ENCODE peak calls at places on chromosomes 2 and 18, in six cellular contexts. Q is neural progenitor cell, X is epithelial cell of esophagus, L is BJ, W is HFFc6, E is left ventricle myocardium inferior. R is an unnamed sample.

GRCh38 chr2:17059452-17059851 is 393.8 kb upstream of the CYRIA start:
- DNase-seq in Q (no peak), X (no peak), L (no peak), W (no peak), E (no peak), R (no peak)

GRCh38 chr2:68368657-68369339 is 3.7 kb downstream of the PLEK start:
- DNase-seq in Q (peak), X (peak), L (peak), W (peak), E (no peak), R (peak)

GRCh38 chr2:50773533-50773932 is 258.4 kb downstream of the NRXN1 start:
- DNase-seq in Q (no peak), X (no peak), L (no peak), W (no peak), E (no peak), R (no peak)

GRCh38 chr2:101986386-101986785 is 5.4 kb upstream of the IL1R2 start:
- DNase-seq in Q (no peak), X (peak), L (no peak), W (no peak), E (no peak), R (peak)

GRCh38 chr2:121650554-121650930 is 1.3 kb upstream of the CLASP1 start:
- DNase-seq in Q (peak), X (no peak), L (no peak), W (no peak), E (no peak), R (no peak)

GRCh38 chr18:12639990-12640880 is 17.7 kb downstream of the SPIRE1 start:
- DNase-seq in Q (no peak), X (peak), L (no peak), W (peak), E (no peak), R (peak)

GRCh38 chr2:183950673-183951072 is 647.7 kb upstream of the ZNF804A start:
- DNase-seq in Q (no peak), X (no peak), L (no peak), W (no peak), E (no peak), R (peak)

GRCh38 chr2:129923265-129924141 is 56.0 kb upstream of the RAB6C start:
- DNase-seq in Q (peak), X (peak), L (no peak), W (peak), E (no peak), R (peak)

GRCh38 chr18:79637921-79638855 is 41.4 kb upstream of the CTDP1 start:
- DNase-seq in Q (no peak), X (no peak), L (no peak), W (no peak), E (no peak), R (no peak)

GRCh38 chr2:231361701-231362588 is 33.6 kb upstream of the B3GNT7 start:
- DNase-seq in Q (no peak), X (no peak), L (no peak), W (no peak), E (no peak), R (no peak)

GRCh38 chr2:65186093-65186868 is 41.4 kb upstream of the ACTR2 start:
- DNase-seq in Q (no peak), X (no peak), L (no peak), W (no peak), E (no peak), R (no peak)

GRCh38 chr2:118834901-118835738 is 12.3 kb downstream of the EN1 start:
- DNase-seq in Q (peak), X (no peak), L (no peak), W (no peak), E (no peak), R (no peak)

GRCh38 chr2:104804148-104804890 is 49.6 kb upstream of the POU3F3 start:
- DNase-seq in Q (peak), X (no peak), L (no peak), W (no peak), E (no peak), R (no peak)

GRCh38 chr2:207855591-207855990 is 85.9 kb upstream of the FZD5 start:
- DNase-seq in Q (no peak), X (no peak), L (no peak), W (no peak), E (no peak), R (no peak)

GRCh38 chr2:219912530-219912929 is 285.1 kb downstream of the SLC4A3 start:
- DNase-seq in Q (peak), X (peak), L (peak), W (peak), E (no peak), R (no peak)

GRCh38 chr18:46386788-46387187 is 270.2 kb downstream of the LOXHD1 start:
- DNase-seq in Q (no peak), X (no peak), L (no peak), W (no peak), E (peak), R (peak)

GRCh38 chr2:164745012-164745797 is 96.4 kb downstream of the COBLL1 start:
- DNase-seq in Q (no peak), X (peak), L (no peak), W (peak), E (no peak), R (peak)

GRCh38 chr2:159677654-159678053 is 34.7 kb upstream of the MARCHF7 start:
- DNase-seq in Q (no peak), X (peak), L (no peak), W (peak), E (no peak), R (peak)

GRCh38 chr2:189178007-189178406 is 1.6 kb downstream of the COL5A2 start:
- DNase-seq in Q (no peak), X (peak), L (no peak), W (no peak), E (no peak), R (no peak)

GRCh38 chr2:227817940-227818568 is 4.4 kb downstream of the CCL20 start:
- DNase-seq in Q (peak), X (peak), L (peak), W (peak), E (peak), R (peak)

GRCh38 chr2:86468162-86469033 is 27.2 kb downstream of the KDM3A start:
- DNase-seq in Q (no peak), X (no peak), L (no peak), W (no peak), E (no peak), R (no peak)

GRCh38 chr2:221370076-221370941 is 201.8 kb downstream of the EPHA4 start:
- DNase-seq in Q (no peak), X (no peak), L (no peak), W (no peak), E (no peak), R (no peak)

GRCh38 chr2:70808983-70809958 is 11.1 kb downstream of the CLEC4F start:
- DNase-seq in Q (no peak), X (no peak), L (no peak), W (no peak), E (no peak), R (no peak)

GRCh38 chr2:9780368-9781130 is 62.7 kb upstream of the TAF1B start:
- DNase-seq in Q (no peak), X (no peak), L (no peak), W (no peak), E (no peak), R (peak)

GRCh38 chr18:13983506-13983905 is 68.2 kb upstream of the MC2R start:
- DNase-seq in Q (no peak), X (no peak), L (no peak), W (no peak), E (no peak), R (no peak)

GRCh38 chr2:204545861-204546773 is 842 bp downstream of the PARD3B start:
- DNase-seq in Q (no peak), X (peak), L (no peak), W (no peak), E (no peak), R (peak)

GRCh38 chr2:151669585-151670081 is 64.6 kb downstream of the NEB start:
- DNase-seq in Q (peak), X (peak), L (no peak), W (no peak), E (no peak), R (peak)

GRCh38 chr2:226142452-226142851 is 657.2 kb downstream of the IRS1 start:
- DNase-seq in Q (no peak), X (no peak), L (no peak), W (no peak), E (no peak), R (no peak)

GRCh38 chr2:230939066-230939591 is 14.1 kb upstream of the GPR55 start:
- DNase-seq in Q (no peak), X (no peak), L (no peak), W (no peak), E (no peak), R (no peak)

GRCh38 chr18:43001821-43002220 is 113.7 kb downstream of the RIT2 start:
- DNase-seq in Q (no peak), X (no peak), L (no peak), W (no peak), E (no peak), R (no peak)

GRCh38 chr2:222447144-222447543 is 22.8 kb downstream of the SGPP2 start:
- DNase-seq in Q (no peak), X (no peak), L (no peak), W (no peak), E (no peak), R (no peak)

GRCh38 chr2:223829128-223829527 is 8.3 kb downstream of the AP1S3 start:
- DNase-seq in Q (no peak), X (no peak), L (no peak), W (no peak), E (no peak), R (no peak)

GRCh38 chr2:222952204-222952603 is 91.4 kb downstream of the ACSL3 start:
- DNase-seq in Q (no peak), X (no peak), L (no peak), W (no peak), E (no peak), R (peak)

GRCh38 chr2:108927936-108928659 is 60.9 kb downstream of the EDAR start:
- DNase-seq in Q (peak), X (peak), L (no peak), W (peak), E (no peak), R (peak)

GRCh38 chr18:62574776-62575175 is 52.0 kb downstream of the ZCCHC2 start:
- DNase-seq in Q (no peak), X (no peak), L (no peak), W (no peak), E (no peak), R (no peak)

DNA sequence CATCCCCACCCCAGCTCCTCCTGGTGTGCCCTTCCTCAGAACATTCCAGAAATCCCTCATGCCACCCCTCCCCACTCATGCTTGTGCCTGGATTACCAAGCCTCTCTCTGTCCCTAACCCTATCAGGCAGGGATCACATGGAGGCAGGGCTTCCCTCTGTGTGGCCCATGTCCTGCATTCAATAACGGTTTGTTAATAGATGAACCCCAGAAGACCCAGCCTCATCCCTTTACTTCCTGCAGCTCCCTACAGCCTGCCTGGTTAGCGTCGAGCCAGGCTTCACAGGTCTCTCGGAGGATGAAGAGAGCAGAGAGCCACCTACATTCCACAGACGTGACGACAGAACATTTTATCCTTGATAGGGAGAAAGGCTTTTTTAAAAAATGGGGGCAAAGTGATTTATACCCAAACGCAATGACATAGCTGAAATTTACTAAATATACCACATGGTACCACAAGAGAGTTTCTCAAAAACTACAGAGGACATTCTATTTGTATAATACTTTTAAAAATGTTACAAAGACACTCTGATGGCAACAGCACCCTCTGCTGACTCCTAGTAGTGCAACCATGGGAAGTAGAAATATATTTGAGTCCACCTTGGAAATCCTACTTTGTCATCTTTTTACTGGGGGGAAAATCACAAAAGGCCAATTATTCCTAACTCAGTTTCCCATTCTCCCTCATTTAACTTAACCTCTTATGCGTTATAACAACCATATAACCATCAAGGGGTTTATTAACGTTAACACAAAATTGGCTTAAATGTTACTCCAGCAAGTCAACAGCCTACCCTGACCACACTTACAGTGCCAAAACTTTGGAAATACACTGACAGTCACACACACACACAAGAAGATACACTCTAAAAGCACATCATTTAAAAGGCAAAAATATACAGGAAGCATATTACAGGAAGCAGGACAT is 30.7 kb downstream of the FBXO15 start:
- DNase-seq in Q (peak), X (peak), L (no peak), W (peak), E (no peak), R (peak)
- TF ChIP-seq CTCF in Q (peak), X (peak), L (peak), W (peak), E (peak), R (peak)

GRCh38 chr2:206260427-206261012 is 13.9 kb upstream of the ZDBF2 start:
- DNase-seq in Q (no peak), X (peak), L (no peak), W (peak), E (no peak), R (peak)
- TF ChIP-seq CTCF in Q (peak), X (peak), L (peak), W (peak), E (peak), R (peak)

DNA sequence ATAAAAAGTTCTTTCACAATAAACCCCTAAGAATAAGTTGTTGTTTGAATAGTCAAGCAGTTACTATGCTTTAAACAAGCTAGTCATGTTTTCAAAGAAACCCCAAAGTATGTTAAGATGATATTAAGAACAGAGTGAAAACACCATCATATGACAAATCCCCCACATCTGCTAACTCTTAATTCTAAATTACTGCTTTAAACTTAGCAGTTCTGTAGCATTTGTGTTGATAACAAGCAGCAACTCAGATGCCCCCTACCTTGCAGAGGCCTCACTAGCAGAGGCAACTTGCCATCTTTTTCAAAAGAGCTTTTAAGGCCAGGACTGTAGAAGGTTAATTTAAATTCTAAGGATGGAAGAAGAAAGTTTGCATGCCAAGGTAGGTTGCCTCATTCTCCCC is 376.2 kb downstream of the SETBP1 start:
- DNase-seq in Q (no peak), X (no peak), L (no peak), W (no peak), E (no peak), R (no peak)
- TF ChIP-seq CTCF in Q (no peak), X (no peak), L (no peak), W (no peak), E (no peak), R (no peak)

DNA sequence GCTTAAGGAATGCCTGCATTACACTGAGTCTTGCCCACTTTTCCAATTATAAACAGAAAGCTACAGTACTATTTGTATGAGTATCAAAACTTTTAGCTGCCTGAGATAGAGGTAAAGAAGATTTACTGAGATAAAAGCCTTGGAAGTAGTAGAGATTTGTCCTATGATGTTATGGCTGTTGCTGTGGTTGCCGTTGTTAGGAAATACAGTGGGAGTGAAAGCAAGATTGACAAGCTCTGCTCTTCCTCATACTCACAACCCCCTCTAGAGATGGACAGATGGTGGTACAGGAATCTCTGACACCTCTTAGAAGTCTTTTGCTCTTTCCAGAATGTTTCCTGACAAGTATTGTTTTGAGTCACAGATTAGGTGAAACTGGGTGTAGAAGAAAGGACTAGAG is 242.5 kb downstream of the RPIA start:
- DNase-seq in Q (no peak), X (peak), L (no peak), W (no peak), E (no peak), R (peak)
- TF ChIP-seq CTCF in Q (no peak), X (no peak), L (no peak), W (no peak), E (peak), R (no peak)

GRCh38 chr2:8238521-8239230 is 443.2 kb upstream of the ID2 start:
- DNase-seq in Q (no peak), X (no peak), L (no peak), W (no peak), E (peak), R (no peak)

GRCh38 chr2:8231909-8232308 is 449.9 kb upstream of the ID2 start:
- DNase-seq in Q (no peak), X (no peak), L (no peak), W (no peak), E (no peak), R (no peak)

GRCh38 chr2:8234253-8234652 is 447.6 kb upstream of the ID2 start:
- DNase-seq in Q (no peak), X (no peak), L (no peak), W (no peak), E (no peak), R (no peak)

GRCh38 chr2:8236391-8236790 is 445.5 kb upstream of the ID2 start:
- DNase-seq in Q (no peak), X (no peak), L (no peak), W (no peak), E (no peak), R (no peak)

DNA sequence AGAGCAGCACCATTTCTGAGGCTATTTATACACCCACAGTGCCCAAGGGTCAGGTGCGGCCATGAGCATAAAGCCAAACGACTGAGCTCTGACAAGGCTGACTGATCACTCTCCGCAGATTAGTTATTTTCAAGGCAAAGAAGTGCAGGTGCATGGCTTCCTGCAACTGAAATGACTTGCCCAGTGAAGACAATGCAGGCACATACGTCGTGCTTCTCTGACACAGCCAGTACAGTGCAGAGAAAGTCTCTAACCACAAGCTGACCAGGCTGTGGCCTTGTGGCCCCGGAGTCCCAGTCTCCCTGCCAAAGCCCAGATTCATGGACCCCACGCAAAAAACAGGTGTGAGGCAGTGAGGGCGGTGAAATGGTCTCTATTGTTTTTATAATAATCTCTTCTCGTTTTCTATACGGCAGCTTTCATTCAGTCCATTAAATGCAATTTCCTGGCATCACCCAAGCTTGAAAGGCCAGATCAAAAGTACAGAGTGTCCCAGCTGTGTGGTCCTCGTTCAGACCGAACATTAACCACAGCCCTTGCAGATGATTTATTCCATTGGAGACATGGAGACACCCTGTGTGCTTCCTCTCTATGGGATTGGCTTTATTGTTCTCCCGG is 447.0 kb upstream of the ID2 start:
- DNase-seq in Q (no peak), X (no peak), L (no peak), W (no peak), E (no peak), R (no peak)
- TF ChIP-seq CTCF in Q (no peak), X (no peak), L (no peak), W (no peak), E (no peak), R (no peak)